ENCODE peak calls at places on chromosome 17, in ten cellular contexts. T, J, D, F, M, Z, I, Q, K and P are unnamed samples.

GRCh38 chr17:16122697-16123434 is 92.5 kb downstream of the NCOR1 start:
- DNase-seq in Q (no peak), D (no peak), K (no peak), Z (peak), T (no peak), F (no peak), M (no peak), I (no peak), J (no peak), P (no peak)

GRCh38 chr17:66900126-66901010 is 64.1 kb upstream of the CACNG4 start:
- DNase-seq in Q (no peak), F (no peak), M (no peak), T (no peak), Z (peak), D (no peak), K (no peak), J (peak), I (peak), P (peak)

GRCh38 chr17:54891176-54891821 is 9.4 kb upstream of the TOM1L1 start:
- DNase-seq in F (peak), T (peak), M (no peak), Z (peak), J (peak), I (peak), K (no peak), D (peak), Q (no peak), P (peak)

GRCh38 chr17:43662432-43663141 is 865 bp upstream of the MEOX1 start:
- DNase-seq in F (no peak), T (peak), M (no peak), J (peak), Z (no peak), Q (no peak), I (peak), K (no peak), D (no peak), P (no peak)

GRCh38 chr17:28392491-28392890 is 13.5 kb downstream of the SLC46A1 start:
- DNase-seq in M (no peak), Z (no peak), J (no peak), D (no peak), K (no peak), T (no peak), Q (no peak), F (no peak), I (no peak), P (no peak)

GRCh38 chr17:61783120-61783519 is 80.2 kb downstream of the BRIP1 start:
- DNase-seq in D (no peak), Z (no peak), F (no peak), K (no peak), J (no peak), I (no peak), Q (no peak), T (no peak), M (no peak), P (no peak)

GRCh38 chr17:5282639-5283217 is 644 bp downstream of the RABEP1 start:
- DNase-seq in M (no peak), Z (no peak), J (peak), I (peak), K (peak), T (no peak), Q (peak), F (no peak), D (no peak), P (no peak)

GRCh38 chr17:19725486-19725885 is 9.1 kb upstream of the SLC47A2 start:
- DNase-seq in J (no peak), T (no peak), F (no peak), K (no peak), Z (no peak), Q (no peak), D (no peak), I (no peak), M (no peak), P (no peak)

GRCh38 chr17:60328679-60329078 is 63.3 kb downstream of the USP32 start:
- DNase-seq in Q (no peak), T (no peak), K (no peak), Z (no peak), M (no peak), D (no peak), F (no peak), J (no peak), I (no peak), P (no peak)

GRCh38 chr17:74777884-74778490 is 1.8 kb upstream of the NAT9 start:
- DNase-seq in F (no peak), J (no peak), Q (no peak), I (no peak), T (no peak), D (no peak), K (no peak), M (no peak), Z (no peak), P (no peak)

GRCh38 chr17:7932483-7932891 is 481 bp downstream of the CNTROB start:
- DNase-seq in Z (peak), J (peak), M (peak), T (peak), K (no peak), F (no peak), I (peak), Q (peak), D (peak), P (peak)